ENCODE peak calls at places on chromosomes 4 and X, in nine cellular contexts. One of them, this sample, is unnamed. For H3K27me3, the result is how much of the 10 kb centered on the place peaks cover.

GRCh38 chr4:119206178-119206577 is 6.3 kb upstream of the USP53 start:
- DNase-seq in cardiac muscle cell: peak
- DNase-seq in GM06990: no peak
- DNase-seq in pancreas: no peak
- DNase-seq in Peyer's patch: no peak
- DNase-seq in right cardiac atrium: no peak
- DNase-seq in breast epithelium: no peak
- DNase-seq in colonic mucosa: no peak
- DNase-seq in heart right ventricle: no peak
- DNase-seq in this sample: no peak

GRCh38 chr4:73859614-73860088 is 6.6 kb downstream of the PF4V1 start:
- DNase-seq in pancreas: no peak
- DNase-seq in Peyer's patch: no peak
- DNase-seq in GM06990: no peak
- DNase-seq in cardiac muscle cell: peak
- DNase-seq in heart right ventricle: no peak
- DNase-seq in right cardiac atrium: no peak
- DNase-seq in breast epithelium: no peak
- DNase-seq in colonic mucosa: no peak
- DNase-seq in this sample: no peak

GRCh38 chrX:119381349-119381944 is 17.7 kb upstream of the SLC25A43 start:
- DNase-seq in colonic mucosa: no peak
- DNase-seq in cardiac muscle cell: no peak
- DNase-seq in pancreas: no peak
- DNase-seq in right cardiac atrium: no peak
- DNase-seq in heart right ventricle: no peak
- DNase-seq in breast epithelium: no peak
- DNase-seq in Peyer's patch: no peak
- DNase-seq in GM06990: no peak
- DNase-seq in this sample: no peak

GRCh38 chr4:8393593-8394038 is 46.9 kb downstream of the ACOX3 start:
- DNase-seq in breast epithelium: no peak
- DNase-seq in cardiac muscle cell: peak
- DNase-seq in colonic mucosa: peak
- DNase-seq in Peyer's patch: no peak
- DNase-seq in GM06990: no peak
- DNase-seq in right cardiac atrium: peak
- DNase-seq in heart right ventricle: peak
- DNase-seq in pancreas: no peak
- DNase-seq in this sample: peak

GRCh38 chrX:17944833-17945497 is 83.9 kb upstream of the RAI2 start:
- DNase-seq in colonic mucosa: peak
- DNase-seq in cardiac muscle cell: no peak
- DNase-seq in GM06990: no peak
- DNase-seq in breast epithelium: no peak
- DNase-seq in pancreas: no peak
- DNase-seq in heart right ventricle: no peak
- DNase-seq in right cardiac atrium: no peak
- DNase-seq in Peyer's patch: no peak
- DNase-seq in this sample: no peak

GRCh38 chr4:7207791-7208231 is 15.5 kb downstream of the SORCS2 start:
- DNase-seq in breast epithelium: no peak
- DNase-seq in colonic mucosa: no peak
- DNase-seq in cardiac muscle cell: peak
- DNase-seq in heart right ventricle: no peak
- DNase-seq in right cardiac atrium: peak
- DNase-seq in GM06990: no peak
- DNase-seq in Peyer's patch: no peak
- DNase-seq in pancreas: no peak
- DNase-seq in this sample: no peak

GRCh38 chrX:138847930-138848329 is 136.4 kb upstream of the FGF13 start:
- DNase-seq in colonic mucosa: no peak
- DNase-seq in breast epithelium: no peak
- DNase-seq in pancreas: no peak
- DNase-seq in right cardiac atrium: no peak
- DNase-seq in cardiac muscle cell: peak
- DNase-seq in heart right ventricle: no peak
- DNase-seq in GM06990: no peak
- DNase-seq in Peyer's patch: no peak
- DNase-seq in this sample: no peak

GRCh38 chr4:55675196-55675793 is 39.2 kb upstream of the NMU start:
- DNase-seq in Peyer's patch: no peak
- DNase-seq in heart right ventricle: no peak
- DNase-seq in cardiac muscle cell: peak
- DNase-seq in right cardiac atrium: no peak
- DNase-seq in pancreas: no peak
- DNase-seq in GM06990: no peak
- DNase-seq in colonic mucosa: no peak
- DNase-seq in breast epithelium: no peak
- DNase-seq in this sample: no peak

GRCh38 chr4:80900908-80901307 is 129.6 kb upstream of the BMP3 start:
- DNase-seq in right cardiac atrium: no peak
- DNase-seq in Peyer's patch: no peak
- DNase-seq in breast epithelium: no peak
- DNase-seq in pancreas: no peak
- DNase-seq in GM06990: no peak
- DNase-seq in colonic mucosa: no peak
- DNase-seq in cardiac muscle cell: no peak
- DNase-seq in heart right ventricle: no peak
- DNase-seq in this sample: no peak

GRCh38 chrX:108396188-108396885 is 41.9 kb downstream of the COL4A6 start:
- DNase-seq in GM06990: no peak
- DNase-seq in breast epithelium: no peak
- DNase-seq in cardiac muscle cell: no peak
- DNase-seq in heart right ventricle: no peak
- DNase-seq in pancreas: no peak
- DNase-seq in Peyer's patch: no peak
- DNase-seq in right cardiac atrium: no peak
- DNase-seq in colonic mucosa: no peak
- DNase-seq in this sample: no peak

GRCh38 chr4:101175896-101176676 is 171.2 kb downstream of the PPP3CA start:
- DNase-seq in Peyer's patch: no peak
- DNase-seq in GM06990: no peak
- DNase-seq in cardiac muscle cell: no peak
- DNase-seq in breast epithelium: no peak
- DNase-seq in colonic mucosa: peak
- DNase-seq in heart right ventricle: peak
- DNase-seq in pancreas: no peak
- DNase-seq in right cardiac atrium: no peak
- DNase-seq in this sample: no peak

GRCh38 chr4:180057891-180058643 is 2185.1 kb upstream of the TENM3 start:
- DNase-seq in pancreas: peak
- DNase-seq in breast epithelium: no peak
- DNase-seq in cardiac muscle cell: peak
- DNase-seq in right cardiac atrium: peak
- DNase-seq in Peyer's patch: no peak
- DNase-seq in heart right ventricle: no peak
- DNase-seq in colonic mucosa: peak
- DNase-seq in GM06990: peak
- DNase-seq in this sample: peak

GRCh38 chr4:71930459-71930858 is 101.3 kb upstream of the NPFFR2 start:
- DNase-seq in right cardiac atrium: no peak
- DNase-seq in pancreas: no peak
- DNase-seq in Peyer's patch: no peak
- DNase-seq in heart right ventricle: no peak
- DNase-seq in GM06990: no peak
- DNase-seq in colonic mucosa: no peak
- DNase-seq in cardiac muscle cell: no peak
- DNase-seq in breast epithelium: no peak
- DNase-seq in this sample: no peak
- H3K27me3 ChIP-seq in right cardiac atrium: under half
- H3K27me3 ChIP-seq in pancreas: under half
- H3K27me3 ChIP-seq in Peyer's patch: under half
- H3K27me3 ChIP-seq in heart right ventricle: under half
- H3K27me3 ChIP-seq in GM06990: under half
- H3K27me3 ChIP-seq in colonic mucosa: under half
- H3K27me3 ChIP-seq in cardiac muscle cell: under half
- H3K27me3 ChIP-seq in breast epithelium: under half
- H3K27me3 ChIP-seq in this sample: under half

DNA sequence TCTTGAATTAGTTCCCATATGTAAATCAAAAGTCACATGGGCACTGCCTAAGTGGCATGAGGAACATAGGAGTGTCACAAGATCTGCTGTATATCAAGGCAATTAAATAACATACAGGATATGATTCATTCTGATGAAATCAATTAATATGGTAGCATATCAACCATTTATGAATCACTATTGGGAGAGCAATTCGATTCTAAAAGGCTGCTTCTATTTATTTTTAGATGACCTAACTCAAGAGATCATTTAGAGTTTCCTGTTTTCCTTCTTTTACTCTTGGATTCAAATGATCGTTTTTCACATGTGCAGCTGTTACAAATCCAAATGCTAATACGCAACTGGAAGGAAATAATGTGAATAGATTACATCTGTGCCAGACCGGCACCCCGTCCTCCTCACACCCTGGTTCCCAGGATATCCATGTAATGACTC is 81.9 kb downstream of the HCCS start:
- DNase-seq in Peyer's patch: no peak
- DNase-seq in pancreas: no peak
- DNase-seq in right cardiac atrium: no peak
- DNase-seq in colonic mucosa: no peak
- DNase-seq in cardiac muscle cell: peak
- DNase-seq in breast epithelium: no peak
- DNase-seq in heart right ventricle: peak
- DNase-seq in GM06990: no peak
- DNase-seq in this sample: no peak
- H3K27me3 ChIP-seq in Peyer's patch: under half
- H3K27me3 ChIP-seq in pancreas: under half
- H3K27me3 ChIP-seq in right cardiac atrium: under half
- H3K27me3 ChIP-seq in colonic mucosa: under half
- H3K27me3 ChIP-seq in cardiac muscle cell: under half
- H3K27me3 ChIP-seq in breast epithelium: under half
- H3K27me3 ChIP-seq in heart right ventricle: under half
- H3K27me3 ChIP-seq in GM06990: under half
- H3K27me3 ChIP-seq in this sample: under half

GRCh38 chr4:16833722-16834121 is 64.7 kb downstream of the LDB2 start:
- DNase-seq in colonic mucosa: no peak
- DNase-seq in pancreas: no peak
- DNase-seq in Peyer's patch: no peak
- DNase-seq in heart right ventricle: no peak
- DNase-seq in cardiac muscle cell: no peak
- DNase-seq in breast epithelium: no peak
- DNase-seq in GM06990: no peak
- DNase-seq in right cardiac atrium: no peak
- DNase-seq in this sample: no peak

GRCh38 chr4:16835597-16836247 is 62.7 kb downstream of the LDB2 start:
- DNase-seq in Peyer's patch: no peak
- DNase-seq in pancreas: no peak
- DNase-seq in breast epithelium: no peak
- DNase-seq in cardiac muscle cell: no peak
- DNase-seq in colonic mucosa: no peak
- DNase-seq in heart right ventricle: no peak
- DNase-seq in GM06990: no peak
- DNase-seq in right cardiac atrium: no peak
- DNase-seq in this sample: no peak

GRCh38 chr4:16837475-16837874 is 61.0 kb downstream of the LDB2 start:
- DNase-seq in right cardiac atrium: no peak
- DNase-seq in colonic mucosa: no peak
- DNase-seq in pancreas: no peak
- DNase-seq in cardiac muscle cell: no peak
- DNase-seq in GM06990: no peak
- DNase-seq in breast epithelium: no peak
- DNase-seq in heart right ventricle: no peak
- DNase-seq in Peyer's patch: no peak
- DNase-seq in this sample: no peak

GRCh38 chr4:16836324-16836723 is 62.1 kb downstream of the LDB2 start:
- DNase-seq in Peyer's patch: no peak
- DNase-seq in colonic mucosa: no peak
- DNase-seq in breast epithelium: no peak
- DNase-seq in cardiac muscle cell: no peak
- DNase-seq in pancreas: no peak
- DNase-seq in GM06990: no peak
- DNase-seq in heart right ventricle: no peak
- DNase-seq in right cardiac atrium: no peak
- DNase-seq in this sample: no peak

DNA sequence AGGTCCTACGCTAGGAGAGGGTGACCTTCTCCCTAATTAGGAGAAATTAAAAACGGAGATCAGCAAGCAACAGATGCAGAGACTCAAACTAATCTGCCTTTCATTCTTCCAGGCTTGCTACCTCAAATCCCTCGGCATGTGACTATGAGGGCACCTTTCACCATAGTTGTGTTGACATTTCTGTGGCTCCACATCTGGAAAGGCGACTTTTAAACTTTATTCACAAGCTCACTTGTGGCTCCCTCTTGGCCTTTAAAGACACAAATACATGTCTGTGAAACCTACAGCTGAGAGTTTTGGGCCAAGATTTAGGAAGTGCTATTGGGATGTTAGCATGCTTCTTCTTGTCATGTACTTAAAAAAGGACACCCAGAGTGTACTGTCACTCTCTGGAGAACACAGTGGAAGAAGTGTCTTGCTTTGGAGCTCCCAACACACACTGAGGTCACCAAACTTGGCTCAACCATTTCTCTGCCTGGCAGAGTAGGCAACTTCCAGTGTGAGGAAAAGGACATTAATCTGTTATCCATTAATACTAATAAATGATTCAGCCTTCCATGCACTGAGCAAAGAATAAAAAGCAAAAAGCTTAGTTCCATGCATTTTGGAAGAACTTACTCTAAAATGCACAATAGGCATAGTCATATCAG is 60.1 kb downstream of the LDB2 start:
- DNase-seq in GM06990: no peak
- DNase-seq in colonic mucosa: no peak
- DNase-seq in right cardiac atrium: no peak
- DNase-seq in breast epithelium: no peak
- DNase-seq in pancreas: no peak
- DNase-seq in cardiac muscle cell: no peak
- DNase-seq in Peyer's patch: no peak
- DNase-seq in heart right ventricle: no peak
- DNase-seq in this sample: no peak
- H3K27me3 ChIP-seq in GM06990: under half
- H3K27me3 ChIP-seq in colonic mucosa: under half
- H3K27me3 ChIP-seq in right cardiac atrium: under half
- H3K27me3 ChIP-seq in breast epithelium: under half
- H3K27me3 ChIP-seq in pancreas: under half
- H3K27me3 ChIP-seq in cardiac muscle cell: under half
- H3K27me3 ChIP-seq in Peyer's patch: under half
- H3K27me3 ChIP-seq in heart right ventricle: under half
- H3K27me3 ChIP-seq in this sample: under half

DNA sequence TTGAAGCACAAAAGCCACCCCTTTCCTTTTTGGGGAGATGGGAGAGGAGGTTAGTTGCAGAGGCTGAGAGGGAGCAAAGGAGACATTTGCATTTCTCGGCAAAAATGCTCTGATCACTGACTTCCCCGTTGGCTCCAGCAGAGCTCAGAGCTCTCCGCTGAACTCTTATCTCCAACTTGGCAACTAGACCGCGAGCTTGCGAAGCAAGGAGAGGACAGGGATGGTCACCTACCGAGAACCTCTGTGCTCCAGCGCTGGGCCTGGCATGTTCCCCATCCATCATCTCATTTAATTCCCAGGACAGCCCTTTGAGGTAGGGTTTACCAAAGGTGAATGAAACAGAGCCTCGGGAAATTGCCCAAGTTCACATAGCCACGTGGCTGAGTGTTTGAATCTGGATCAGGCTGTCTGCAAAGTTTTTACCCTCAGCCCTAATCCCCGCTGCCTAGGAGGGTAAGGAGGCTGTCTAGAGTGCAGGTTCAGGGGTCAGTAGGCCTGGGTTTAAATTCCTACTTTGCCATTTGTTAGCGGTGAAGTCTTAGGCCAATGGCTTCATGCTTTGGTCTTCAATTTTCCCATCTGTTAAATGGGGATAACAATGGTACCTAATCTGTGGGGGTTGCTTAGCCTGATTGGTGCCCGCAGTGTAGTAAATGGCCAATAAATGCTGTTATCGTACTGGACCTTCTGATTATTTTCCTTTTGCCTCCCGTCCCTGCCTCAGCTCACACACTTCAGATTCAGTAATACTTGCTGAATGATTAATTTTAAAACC is 3.8 kb upstream of the CITED1 start:
- DNase-seq in breast epithelium: no peak
- DNase-seq in heart right ventricle: no peak
- DNase-seq in pancreas: no peak
- DNase-seq in Peyer's patch: no peak
- DNase-seq in right cardiac atrium: no peak
- DNase-seq in cardiac muscle cell: peak
- DNase-seq in GM06990: no peak
- DNase-seq in colonic mucosa: no peak
- DNase-seq in this sample: no peak
- H3K27me3 ChIP-seq in breast epithelium: half or more
- H3K27me3 ChIP-seq in heart right ventricle: under half
- H3K27me3 ChIP-seq in pancreas: under half
- H3K27me3 ChIP-seq in Peyer's patch: under half
- H3K27me3 ChIP-seq in right cardiac atrium: under half
- H3K27me3 ChIP-seq in cardiac muscle cell: under half
- H3K27me3 ChIP-seq in GM06990: under half
- H3K27me3 ChIP-seq in colonic mucosa: under half
- H3K27me3 ChIP-seq in this sample: under half

This sample was measured in psoas muscle.